ENCODE peak calls at places on chromosomes 13 and 19, in seven cellular contexts. T, L, Y, X, S, K and H are unnamed samples. For H3K4me1, the result is how much of the 10 kb centered on the place peaks cover.

GRCh38 chr13:19182536-19182935 is 912 bp upstream of the TUBA3C start:
- DNase-seq in S (no peak), T (no peak), Y (no peak), L (no peak), K (no peak), X (no peak), H (no peak)

GRCh38 chr13:101708115-101708514 is 255.6 kb downstream of the ITGBL1 start:
- DNase-seq in X (no peak), T (no peak), K (no peak), L (no peak), Y (no peak), S (no peak), H (no peak)

GRCh38 chr19:15265849-15266248 is 33.6 kb upstream of the EPHX3 start:
- DNase-seq in Y (peak), K (peak), T (no peak), X (peak), L (peak), S (peak), H (no peak)

GRCh38 chr19:49443366-49444099 is 2.2 kb upstream of the SLC17A7 start:
- DNase-seq in S (peak), T (peak), K (peak), Y (peak), X (peak), L (peak), H (peak)

GRCh38 chr13:67736646-67737420 is 506.7 kb upstream of the PCDH9 start:
- DNase-seq in S (peak), Y (no peak), X (no peak), T (no peak), K (peak), L (no peak), H (no peak)

GRCh38 chr13:26658491-26658890 is 101.0 kb downstream of the WASF3 start:
- DNase-seq in L (no peak), S (no peak), X (no peak), T (no peak), K (no peak), Y (no peak), H (no peak)

GRCh38 chr19:4473708-4474503 is 1.8 kb downstream of the HDGFL2 start:
- DNase-seq in X (no peak), S (no peak), Y (no peak), L (no peak), T (no peak), K (peak), H (no peak)

GRCh38 chr13:51175001-51175400 is 47.2 kb upstream of the FAM124A start:
- DNase-seq in T (no peak), Y (no peak), S (no peak), X (no peak), L (no peak), K (no peak), H (no peak)

GRCh38 chr13:50989476-50989875 is 79.9 kb downstream of the RNASEH2B start:
- DNase-seq in Y (no peak), L (no peak), X (no peak), T (no peak), S (no peak), K (peak), H (no peak)

GRCh38 chr13:100707818-100708740 is 33.5 kb upstream of the TMTC4 start:
- DNase-seq in K (peak), T (no peak), X (no peak), S (peak), L (peak), Y (no peak), H (no peak)

GRCh38 chr19:52270266-52270885 is 989 bp downstream of the ZNF766 start:
- DNase-seq in S (no peak), K (no peak), Y (no peak), T (no peak), L (peak), X (no peak), H (no peak)

GRCh38 chr19:58460039-58460438 is 6.8 kb upstream of the ZNF324 start:
- DNase-seq in Y (no peak), S (no peak), K (no peak), T (no peak), L (peak), X (no peak), H (no peak)

GRCh38 chr19:7152568-7152967 is 83.1 kb downstream of the ZNF557 start:
- DNase-seq in X (no peak), T (no peak), S (no peak), L (peak), K (peak), Y (no peak), H (no peak)

GRCh38 chr19:33241530-33242101 is 16.0 kb upstream of the SLC7A10 start:
- DNase-seq in L (peak), S (no peak), Y (peak), X (no peak), T (no peak), K (no peak), H (no peak)

GRCh38 chr13:68048802-68049359 is 818.7 kb upstream of the PCDH9 start:
- DNase-seq in S (no peak), K (no peak), Y (no peak), L (no peak), X (no peak), T (no peak), H (no peak)

GRCh38 chr13:24360106-24360505 is 50.7 kb downstream of the C1QTNF9 start:
- DNase-seq in T (no peak), X (no peak), K (no peak), S (no peak), L (no peak), Y (no peak), H (no peak)

GRCh38 chr13:24182703-24183081 is 22.2 kb downstream of the SPATA13 start:
- DNase-seq in S (no peak), L (no peak), T (no peak), X (no peak), Y (no peak), K (no peak), H (no peak)

GRCh38 chr13:44425041-44425814 is 51.6 kb downstream of the SERP2 start:
- DNase-seq in L (no peak), K (no peak), X (no peak), S (no peak), Y (no peak), T (no peak), H (no peak)

GRCh38 chr13:25186187-25186586 is 14.1 kb upstream of the AMER2 start:
- DNase-seq in Y (no peak), T (no peak), X (no peak), L (no peak), S (no peak), K (no peak), H (no peak)

GRCh38 chr19:55446060-55446459 is 3.0 kb upstream of the SHISA7 start:
- DNase-seq in T (no peak), L (peak), Y (no peak), S (no peak), X (no peak), K (no peak), H (no peak)

GRCh38 chr19:16593181-16593580 is 21.0 kb upstream of the SLC35E1 start:
- DNase-seq in Y (no peak), L (no peak), T (no peak), K (no peak), X (no peak), S (no peak), H (no peak)

GRCh38 chr19:19490247-19490968 is 24.9 kb downstream of the TSSK6 start:
- DNase-seq in T (peak), Y (peak), S (peak), L (peak), K (peak), X (peak), H (peak)

GRCh38 chr19:51138549-51138979 is 3.5 kb upstream of the SIGLEC7 start:
- DNase-seq in L (no peak), K (peak), Y (peak), X (peak), S (no peak), T (no peak), H (no peak)

GRCh38 chr13:91493442-91493841 is 95.0 kb downstream of the GPC5 start:
- DNase-seq in S (no peak), Y (no peak), L (no peak), K (no peak), X (no peak), T (no peak), H (no peak)

GRCh38 chr19:3365447-3366103 is 808 bp upstream of the NFIC start:
- DNase-seq in Y (peak), X (peak), K (peak), L (peak), S (peak), T (no peak), H (no peak)

GRCh38 chr19:3365093-3365446 is 1.3 kb upstream of the NFIC start:
- DNase-seq in Y (no peak), K (no peak), S (no peak), X (no peak), L (no peak), T (no peak), H (no peak)

GRCh38 chr19:3362217-3362907 is 4.0 kb upstream of the NFIC start:
- DNase-seq in K (no peak), L (no peak), T (no peak), X (no peak), Y (no peak), S (no peak), H (no peak)

GRCh38 chr19:3364501-3364858 is 1.9 kb upstream of the NFIC start:
- DNase-seq in X (no peak), K (no peak), Y (no peak), L (no peak), T (no peak), S (no peak), H (no peak)

DNA sequence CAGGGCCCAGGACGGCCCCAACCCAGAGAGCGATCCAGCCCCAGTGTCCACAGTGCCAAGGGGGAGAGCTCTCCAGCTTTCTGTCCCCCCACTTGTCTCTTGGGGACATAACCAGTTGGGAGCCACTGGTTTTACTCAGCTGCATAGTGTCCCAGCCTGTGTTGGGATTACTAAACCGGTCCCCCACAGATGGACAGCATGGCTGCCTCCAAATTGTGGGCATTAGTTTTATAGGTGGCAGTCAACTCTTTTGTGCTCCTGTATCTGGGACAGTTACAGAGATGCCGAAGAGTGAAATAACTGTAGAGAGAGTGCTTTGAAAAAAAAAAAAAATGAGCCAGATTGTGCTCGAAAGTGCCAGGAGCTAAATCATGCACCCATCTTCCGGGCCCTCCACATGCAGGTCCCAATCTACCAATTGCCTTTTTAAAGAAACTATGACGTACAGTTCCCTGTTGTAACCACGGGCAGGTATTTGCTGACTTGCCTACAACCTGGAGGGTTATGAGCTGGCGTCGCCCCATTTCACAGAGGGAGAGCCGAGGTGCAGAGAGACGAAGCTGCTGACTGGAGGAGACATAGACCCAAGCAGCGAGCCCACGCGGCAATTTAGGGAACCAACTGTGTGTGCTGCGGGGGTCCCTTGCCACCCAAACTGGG is 2.4 kb upstream of the NFIC start:
- DNase-seq in L (no peak), Y (no peak), S (no peak), T (no peak), K (no peak), X (no peak), H (no peak)
- H3K27ac ChIP-seq in L (no peak), Y (no peak), S (no peak), T (no peak), K (no peak), X (no peak), H (no peak)

GRCh38 chr19:43362745-43363144 is 9.3 kb downstream of the CD177 start:
- DNase-seq in X (no peak), S (no peak), Y (no peak), L (no peak), T (no peak), K (no peak), H (no peak)

GRCh38 chr19:43367822-43368221 is 14.3 kb downstream of the CD177 start:
- DNase-seq in X (no peak), K (no peak), S (no peak), T (no peak), L (no peak), Y (no peak), H (no peak)

DNA sequence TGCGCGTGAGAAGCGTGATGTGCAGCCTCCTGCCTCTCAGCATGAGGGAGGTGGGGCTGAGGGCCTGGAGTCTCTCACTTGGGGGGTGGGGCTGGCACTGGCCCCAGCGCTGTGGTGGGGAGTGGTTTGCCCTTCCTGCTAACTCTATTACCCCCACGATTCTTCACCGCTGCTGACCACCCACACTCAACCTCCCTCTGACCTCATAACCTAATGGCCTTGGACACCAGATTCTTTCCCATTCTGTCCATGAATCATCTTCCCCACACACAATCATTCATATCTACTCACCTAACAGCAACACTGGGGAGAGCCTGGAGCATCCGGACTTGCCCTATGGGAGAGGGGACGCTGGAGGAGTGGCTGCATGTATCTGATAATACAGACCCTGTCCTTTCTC is 8.7 kb downstream of the CD177 start:
- DNase-seq in L (no peak), X (no peak), Y (no peak), S (peak), T (no peak), K (peak), H (no peak)
- H3K4me1 ChIP-seq in L (under half), X (under half), Y (under half), S (under half), T (under half), K (under half), H (under half)

DNA sequence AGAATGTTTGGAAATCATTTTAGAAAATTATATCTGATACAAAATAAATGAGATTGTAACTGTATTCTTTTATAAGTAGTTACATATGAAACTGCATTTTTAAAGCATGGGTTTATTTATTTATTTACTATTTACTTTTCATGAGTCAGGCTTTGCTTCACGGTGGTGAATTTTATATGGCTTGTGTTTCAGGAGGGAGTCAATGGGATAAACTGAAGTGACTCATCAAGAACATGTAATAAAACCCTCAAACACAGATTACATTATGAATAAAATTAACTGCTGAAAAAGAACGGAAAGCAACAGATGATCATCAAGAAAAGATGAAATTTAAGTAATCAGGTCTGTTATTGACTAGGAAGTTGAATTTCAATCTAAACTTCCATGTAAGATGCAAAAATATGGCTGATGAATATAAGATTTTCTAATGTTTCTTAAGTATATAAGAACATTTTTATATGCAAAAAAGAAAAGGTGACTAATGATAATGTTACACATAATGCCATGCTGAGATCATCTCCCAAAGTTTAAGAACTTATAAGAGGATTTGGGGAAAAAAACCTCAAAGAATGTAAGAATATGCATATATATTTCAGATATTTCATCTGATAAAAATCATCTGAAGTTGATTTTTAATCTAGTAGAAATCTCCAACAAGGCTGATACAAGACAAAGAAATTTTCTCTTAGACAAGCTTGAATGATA is 383.6 kb downstream of the SLITRK1 start:
- DNase-seq in K (peak), S (peak), X (no peak), T (no peak), Y (no peak), L (peak), H (no peak)
- H3K27ac ChIP-seq in K (no peak), S (peak), X (no peak), T (no peak), Y (no peak), L (no peak), H (no peak)

GRCh38 chr19:34847393-34847792 is 74.4 kb upstream of the ZNF599 start:
- DNase-seq in X (no peak), S (no peak), L (no peak), T (no peak), Y (no peak), K (no peak), H (no peak)

GRCh38 chr19:34853369-34853768 is 73.3 kb upstream of the ZNF30 start:
- DNase-seq in L (no peak), T (no peak), Y (no peak), X (no peak), K (no peak), S (no peak), H (no peak)

GRCh38 chr19:34856052-34856451 is 70.7 kb upstream of the ZNF30 start:
- DNase-seq in T (no peak), X (no peak), S (no peak), Y (no peak), K (no peak), L (no peak), H (no peak)

DNA sequence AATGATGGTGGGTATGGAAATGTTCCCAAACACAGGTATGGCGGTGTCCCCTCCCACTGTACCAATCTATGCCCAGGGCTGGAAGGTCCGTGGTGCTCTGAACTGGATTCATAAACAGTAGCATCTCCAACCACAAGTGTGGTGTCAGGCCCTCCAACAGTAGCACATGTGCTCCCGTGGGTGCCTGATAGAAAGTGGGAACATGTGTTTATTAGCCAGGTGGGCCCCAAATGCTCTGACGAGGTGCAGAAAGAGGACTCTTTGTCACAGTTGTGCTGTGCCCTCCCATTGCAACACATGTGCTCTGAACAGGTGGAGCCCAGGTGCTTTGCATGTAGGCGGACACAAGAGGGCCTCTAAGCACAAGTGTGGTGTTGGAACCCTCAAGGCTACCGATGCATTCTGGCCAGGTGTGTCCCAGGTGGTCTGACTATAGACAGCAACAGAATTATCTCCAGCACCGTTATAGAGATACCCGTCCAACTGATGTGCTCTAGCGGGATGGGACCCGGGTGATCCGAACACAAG is 75.4 kb upstream of the ZNF30 start:
- DNase-seq in L (peak), S (no peak), Y (no peak), K (no peak), T (no peak), X (no peak), H (no peak)
- H3K4me1 ChIP-seq in L (under half), S (under half), Y (under half), K (under half), T (under half), X (under half), H (under half)

GRCh38 chr13:49444517-49445395 is 682 bp downstream of the SETDB2 start:
- DNase-seq in T (peak), L (peak), K (peak), Y (no peak), X (peak), S (peak), H (peak)

GRCh38 chr13:49441846-49442245 is 2.0 kb downstream of the CAB39L start:
- DNase-seq in Y (no peak), K (peak), X (no peak), T (no peak), L (no peak), S (peak), H (no peak)

GRCh38 chr13:49443689-49444516 is at the start of the genes CAB39L and SETDB2:
- DNase-seq in L (peak), S (peak), K (peak), T (peak), X (peak), Y (peak), H (peak)

GRCh38 chr13:49441312-49441711 is 2.6 kb downstream of the CAB39L start:
- DNase-seq in Y (no peak), K (no peak), S (no peak), X (no peak), T (no peak), L (no peak), H (no peak)

DNA sequence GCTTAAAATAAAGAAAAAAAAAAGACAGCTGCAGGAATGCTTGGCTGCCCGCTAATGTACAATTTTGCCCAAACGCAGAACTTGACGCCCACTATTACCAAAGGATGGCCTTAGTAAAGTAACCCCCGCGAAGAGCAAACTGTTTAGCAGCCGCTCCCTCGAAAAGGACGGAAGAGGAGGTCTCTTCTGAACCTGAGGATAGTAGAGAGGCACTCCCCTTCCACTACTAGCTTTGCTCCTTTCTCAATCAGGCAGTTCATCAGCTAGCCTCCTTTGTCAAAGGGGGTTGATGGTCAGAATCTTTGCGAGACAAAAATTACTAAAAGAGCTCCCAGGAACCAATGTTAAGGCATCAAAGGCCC is 556 bp downstream of the CAB39L start:
- DNase-seq in T (no peak), Y (no peak), X (no peak), L (no peak), S (peak), K (peak), H (no peak)
- H3K27ac ChIP-seq in T (peak), Y (peak), X (peak), L (peak), S (peak), K (peak), H (peak)